ENCODE peak calls at places on chromosomes 6 and 20, in four cellular contexts. Q, K, W and B are unnamed samples.

GRCh38 chr20:24813936-24814335 is 135.1 kb upstream of the CST7 start:
- DNase-seq in Q (no peak), K (no peak), W (no peak), B (no peak)

GRCh38 chr6:30002871-30003270 is 58.2 kb upstream of the POLR1H start:
- DNase-seq in W (no peak), K (peak), Q (peak), B (peak)

GRCh38 chr6:168179133-168179532 is 100.1 kb upstream of the FRMD1 start:
- DNase-seq in K (no peak), W (no peak), Q (no peak), B (no peak)

GRCh38 chr6:107368471-107368870 is 90.9 kb downstream of the PDSS2 start:
- DNase-seq in Q (no peak), K (no peak), W (no peak), B (no peak)

GRCh38 chr6:146968041-146968760 is 236.0 kb upstream of the STXBP5 start:
- DNase-seq in Q (peak), K (peak), W (no peak), B (peak)

GRCh38 chr6:72721346-72721745 is 99.5 kb downstream of the KCNQ5 start:
- DNase-seq in Q (no peak), W (no peak), K (no peak), B (no peak)

GRCh38 chr6:53635322-53635721 is 30.2 kb downstream of the KLHL31 start:
- DNase-seq in W (no peak), K (peak), Q (no peak), B (peak)

GRCh38 chr6:136335736-136336362 is 46.2 kb upstream of the BCLAF1 start:
- DNase-seq in Q (no peak), K (no peak), W (no peak), B (no peak)

GRCh38 chr6:132053523-132053922 is 102.4 kb upstream of the CCN2 start:
- DNase-seq in Q (peak), K (no peak), W (no peak), B (peak)

GRCh38 chr20:22805219-22805618 is 220.8 kb upstream of the FOXA2 start:
- DNase-seq in K (peak), W (no peak), Q (peak), B (peak)

GRCh38 chr6:1552296-1552761 is 57.4 kb upstream of the FOXC1 start:
- DNase-seq in Q (peak), K (peak), W (no peak), B (peak)

GRCh38 chr6:42075159-42075838 is 25.0 kb downstream of the TAF8 start:
- DNase-seq in Q (peak), K (peak), W (peak), B (peak)

GRCh38 chr6:26205625-26206574 is 118.7 kb downstream of the HFE start:
- DNase-seq in K (peak), W (no peak), Q (peak), B (peak)

GRCh38 chr6:76439811-76440210 is 367.3 kb upstream of the IMPG1 start:
- DNase-seq in Q (no peak), K (no peak), W (no peak), B (no peak)

GRCh38 chr6:121434037-121434770 is 1.2 kb upstream of the GJA1 start:
- DNase-seq in W (no peak), K (no peak), Q (no peak), B (no peak)

GRCh38 chr20:22576733-22577514 is 7.4 kb downstream of the FOXA2 start:
- DNase-seq in K (no peak), Q (no peak), W (no peak), B (no peak)

GRCh38 chr6:81373414-81373813 is 379.1 kb downstream of the TENT5A start:
- DNase-seq in W (no peak), Q (no peak), K (no peak), B (peak)

GRCh38 chr6:617485-618100 is 39.3 kb downstream of the HUS1B start:
- DNase-seq in K (no peak), W (no peak), Q (no peak), B (no peak)

GRCh38 chr6:152398993-152399392 is 238.2 kb downstream of the SYNE1 start:
- DNase-seq in Q (no peak), W (no peak), K (no peak), B (no peak)
- TF ChIP-seq CTCF in Q (no peak), W (no peak), K (no peak), B (no peak)

GRCh38 chr6:69832558-69832957 is 33.8 kb upstream of the COL19A1 start:
- DNase-seq in K (no peak), Q (no peak), W (no peak), B (no peak)

GRCh38 chr6:69835414-69836179 is 30.8 kb upstream of the COL19A1 start:
- DNase-seq in W (no peak), K (peak), Q (peak), B (peak)
- H3K4me3 ChIP-seq in W (no peak), K (no peak), Q (no peak), B (peak)

GRCh38 chr20:6679086-6679485 is 88.4 kb upstream of the BMP2 start:
- DNase-seq in Q (no peak), K (no peak), W (no peak), B (no peak)
- TF ChIP-seq CTCF in Q (no peak), K (no peak), W (no peak), B (no peak)

GRCh38 chr6:99514089-99514488 is 1.1 kb downstream of the USP45 start:
- DNase-seq in K (no peak), Q (peak), W (no peak), B (peak)
- H3K4me3 ChIP-seq in K (peak), Q (peak), W (peak), B (peak)

GRCh38 chr6:56938634-56939294 is 16.1 kb upstream of the BEND6 start:
- DNase-seq in Q (peak), K (peak), W (no peak), B (peak)
- TF ChIP-seq CTCF in Q (no peak), K (no peak), W (no peak), B (no peak)

GRCh38 chr20:16571333-16571732 is 1.9 kb downstream of the KIF16B start:
- DNase-seq in K (peak), W (no peak), Q (no peak), B (no peak)

GRCh38 chr20:16574656-16575355 is 1.6 kb upstream of the KIF16B start:
- DNase-seq in K (peak), W (peak), Q (peak), B (peak)

GRCh38 chr20:16573011-16573965 is at the start of gene KIF16B:
- DNase-seq in W (peak), Q (peak), K (peak), B (peak)

GRCh38 chr20:16566080-16566479 is 7.2 kb downstream of the KIF16B start:
- DNase-seq in K (no peak), W (no peak), Q (no peak), B (no peak)

GRCh38 chr20:16569218-16570153 is 3.8 kb downstream of the KIF16B start:
- DNase-seq in K (no peak), W (no peak), Q (no peak), B (no peak)
- H3K4me3 ChIP-seq in K (no peak), W (no peak), Q (no peak), B (no peak)